ENCODE peak calls at places on chromosomes 3 and 15, in nine cellular contexts. Y, M, I, A, J, Z, X, W and R are unnamed samples. For H3K9me3, the result is how much of the 10 kb centered on the place peaks cover.

GRCh38 chr3:4532535-4533112 is 39.5 kb downstream of the ITPR1 start:
- DNase-seq in Y (no peak), M (peak), I (no peak), A (no peak), J (no peak), Z (no peak), X (no peak), W (no peak), R (no peak)

GRCh38 chr3:122382888-122383666 is at the start of gene MIX23:
- DNase-seq in Y (peak), M (peak), I (peak), A (peak), J (peak), Z (peak), X (peak), W (peak), R (peak)

GRCh38 chr3:50559702-50560101 is 7.8 kb downstream of the C3orf18 start:
- DNase-seq in Y (no peak), M (no peak), I (no peak), A (no peak), J (no peak), Z (no peak), X (no peak), W (no peak), R (no peak)

GRCh38 chr3:148450819-148451218 is 246.9 kb upstream of the AGTR1 start:
- DNase-seq in Y (no peak), M (peak), I (peak), A (no peak), J (no peak), Z (no peak), X (no peak), W (no peak), R (no peak)

GRCh38 chr3:120450914-120451669 is at the start of gene FSTL1:
- DNase-seq in Y (no peak), M (peak), I (peak), A (peak), J (no peak), Z (peak), X (peak), W (no peak), R (no peak)

GRCh38 chr3:60298141-60298540 is 953.1 kb downstream of the FHIT start:
- DNase-seq in Y (no peak), M (no peak), I (no peak), A (no peak), J (no peak), Z (no peak), X (no peak), W (no peak), R (no peak)

GRCh38 chr15:25900901-25901300 is 37.8 kb upstream of the ATP10A start:
- DNase-seq in Y (no peak), M (no peak), I (no peak), A (no peak), J (no peak), Z (peak), X (no peak), W (no peak), R (no peak)

GRCh38 chr3:124201786-124202185 is 209.9 kb upstream of the ROPN1 start:
- DNase-seq in Y (no peak), M (no peak), I (no peak), A (no peak), J (no peak), Z (no peak), X (peak), W (no peak), R (no peak)

GRCh38 chr15:56028430-56028829 is 35.0 kb upstream of the NEDD4 start:
- DNase-seq in Y (no peak), M (no peak), I (no peak), A (no peak), J (no peak), Z (no peak), X (no peak), W (no peak), R (no peak)

GRCh38 chr3:133125171-133125570 is 87.0 kb downstream of the TMEM108 start:
- DNase-seq in Y (no peak), M (no peak), I (no peak), A (no peak), J (no peak), Z (no peak), X (no peak), W (no peak), R (no peak)

GRCh38 chr3:190131329-190131728 is 10.6 kb upstream of the P3H2 start:
- DNase-seq in Y (no peak), M (no peak), I (no peak), A (peak), J (no peak), Z (peak), X (no peak), W (no peak), R (no peak)

GRCh38 chr15:20349774-20350498 is 191.7 kb downstream of the GOLGA6L6 start:
- DNase-seq in Y (no peak), M (no peak), I (no peak), A (no peak), J (no peak), Z (no peak), X (peak), W (peak), R (no peak)

GRCh38 chr15:20353966-20354883 is 187.4 kb downstream of the GOLGA6L6 start:
- DNase-seq in Y (no peak), M (no peak), I (no peak), A (no peak), J (no peak), Z (no peak), X (peak), W (peak), R (no peak)

GRCh38 chr15:20355256-20355868 is 186.2 kb downstream of the GOLGA6L6 start:
- DNase-seq in Y (no peak), M (no peak), I (no peak), A (no peak), J (no peak), Z (no peak), X (peak), W (no peak), R (no peak)

GRCh38 chr15:20351448-20351961 is 190.1 kb downstream of the GOLGA6L6 start:
- DNase-seq in Y (peak), M (no peak), I (no peak), A (no peak), J (no peak), Z (no peak), X (peak), W (no peak), R (no peak)

DNA sequence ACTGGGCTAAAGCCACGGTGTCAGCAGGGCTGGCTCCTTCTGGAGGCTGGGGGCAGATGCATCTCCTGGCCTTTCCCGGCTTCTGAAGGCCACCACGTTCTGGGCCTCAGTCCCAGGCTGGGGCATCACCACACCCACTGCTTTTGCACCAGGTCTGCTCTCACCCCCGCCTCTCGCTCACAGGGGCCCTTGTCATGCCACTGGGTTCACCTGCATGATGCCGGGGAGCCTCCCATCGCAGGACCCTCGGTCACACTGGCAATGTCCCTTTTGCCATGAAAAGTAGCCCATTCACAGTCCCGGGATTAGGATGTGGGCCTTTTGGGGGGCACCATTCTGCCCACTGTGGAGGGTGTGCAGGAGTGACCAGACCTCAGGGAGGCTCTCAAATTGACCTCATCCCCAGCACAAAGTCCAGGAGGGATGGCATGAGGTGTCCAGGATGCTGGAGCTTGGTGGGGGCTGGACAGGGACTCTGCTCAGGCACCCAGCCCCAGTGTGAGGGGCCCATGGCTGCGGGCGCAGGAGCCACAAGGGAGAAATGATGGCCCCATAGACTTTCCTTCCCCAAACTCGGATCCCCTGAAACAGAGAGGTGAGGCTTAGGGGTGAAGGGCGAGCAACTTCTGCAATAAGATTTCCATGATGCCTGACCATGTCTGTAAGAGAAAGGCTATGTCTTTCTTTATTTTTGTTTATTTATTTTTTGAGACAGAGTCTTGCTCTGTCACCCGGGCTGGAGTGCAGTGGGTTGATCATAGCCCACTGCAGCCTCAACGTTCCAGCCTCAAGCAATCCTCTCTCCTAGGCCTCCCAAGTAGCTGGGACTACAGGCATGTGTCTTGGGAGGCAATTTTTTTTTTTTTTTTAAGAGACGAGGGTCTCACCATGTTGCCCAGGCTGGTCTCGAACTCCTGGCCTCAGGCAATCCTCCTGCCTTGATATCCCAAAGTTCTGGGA is 189.1 kb downstream of the GOLGA6L6 start:
- DNase-seq in Y (no peak), M (no peak), I (no peak), A (no peak), J (no peak), Z (no peak), X (peak), W (peak), R (no peak)
- H3K9me3 ChIP-seq in Y (under half), M (half or more), I (under half), A (under half), J (under half), Z (half or more), X (under half), W (under half), R (under half)

GRCh38 chr3:17588422-17588821 is 154.0 kb downstream of the TBC1D5 start:
- DNase-seq in Y (no peak), M (no peak), I (no peak), A (no peak), J (no peak), Z (no peak), X (no peak), W (no peak), R (no peak)

GRCh38 chr3:17584066-17584465 is 158.4 kb downstream of the TBC1D5 start:
- DNase-seq in Y (no peak), M (no peak), I (no peak), A (no peak), J (no peak), Z (no peak), X (no peak), W (no peak), R (no peak)

GRCh38 chr3:17590465-17590864 is 152.0 kb downstream of the TBC1D5 start:
- DNase-seq in Y (no peak), M (no peak), I (no peak), A (no peak), J (no peak), Z (no peak), X (no peak), W (no peak), R (no peak)

GRCh38 chr3:17585561-17586325 is 156.7 kb downstream of the TBC1D5 start:
- DNase-seq in Y (no peak), M (peak), I (no peak), A (peak), J (no peak), Z (peak), X (no peak), W (no peak), R (no peak)

GRCh38 chr3:17589888-17590287 is 152.5 kb downstream of the TBC1D5 start:
- DNase-seq in Y (no peak), M (no peak), I (no peak), A (no peak), J (no peak), Z (no peak), X (no peak), W (no peak), R (no peak)
- H3K9me3 ChIP-seq in Y (under half), M (under half), I (under half), A (under half), J (under half), Z (under half), X (under half), W (under half), R (under half)

GRCh38 chr3:31654998-31655397 is 122.3 kb downstream of the STT3B start:
- DNase-seq in Y (no peak), M (no peak), I (no peak), A (no peak), J (no peak), Z (no peak), X (no peak), W (no peak), R (no peak)
- H3K9me3 ChIP-seq in Y (under half), M (under half), I (under half), A (half or more), J (half or more), Z (under half), X (under half), W (under half), R (half or more)

GRCh38 chr15:27183182-27183581 is 212.2 kb downstream of the GABRG3 start:
- DNase-seq in Y (no peak), M (no peak), I (no peak), A (no peak), J (no peak), Z (no peak), X (no peak), W (no peak), R (no peak)

GRCh38 chr15:27175479-27176153 is 204.6 kb downstream of the GABRG3 start:
- DNase-seq in Y (no peak), M (no peak), I (no peak), A (no peak), J (no peak), Z (no peak), X (no peak), W (no peak), R (no peak)

GRCh38 chr15:27176785-27177406 is 205.9 kb downstream of the GABRG3 start:
- DNase-seq in Y (no peak), M (no peak), I (no peak), A (no peak), J (no peak), Z (no peak), X (no peak), W (no peak), R (no peak)

DNA sequence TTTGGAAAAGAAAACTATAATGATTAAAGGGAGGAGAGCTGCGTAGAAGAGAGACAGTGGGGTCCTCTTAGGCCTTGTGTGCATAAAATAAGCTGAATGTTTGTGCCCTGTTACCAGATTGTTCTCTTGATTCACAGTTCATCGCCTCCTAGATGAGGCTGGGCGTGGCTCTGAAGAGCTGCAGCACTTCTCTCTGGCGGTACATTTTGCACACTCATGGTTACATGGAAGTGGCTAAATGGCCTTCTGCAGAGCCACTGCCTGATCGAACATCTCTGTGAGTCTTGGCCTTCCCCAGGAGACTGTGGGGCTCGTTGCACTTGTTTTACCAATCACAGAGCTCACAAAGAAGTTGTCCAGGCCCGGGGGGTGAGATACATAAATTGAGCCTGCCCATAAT is 208.8 kb downstream of the GABRG3 start:
- DNase-seq in Y (no peak), M (no peak), I (no peak), A (no peak), J (no peak), Z (no peak), X (no peak), W (no peak), R (no peak)
- H3K9me3 ChIP-seq in Y (under half), M (under half), I (under half), A (under half), J (under half), Z (under half), X (under half), W (under half), R (under half)

DNA sequence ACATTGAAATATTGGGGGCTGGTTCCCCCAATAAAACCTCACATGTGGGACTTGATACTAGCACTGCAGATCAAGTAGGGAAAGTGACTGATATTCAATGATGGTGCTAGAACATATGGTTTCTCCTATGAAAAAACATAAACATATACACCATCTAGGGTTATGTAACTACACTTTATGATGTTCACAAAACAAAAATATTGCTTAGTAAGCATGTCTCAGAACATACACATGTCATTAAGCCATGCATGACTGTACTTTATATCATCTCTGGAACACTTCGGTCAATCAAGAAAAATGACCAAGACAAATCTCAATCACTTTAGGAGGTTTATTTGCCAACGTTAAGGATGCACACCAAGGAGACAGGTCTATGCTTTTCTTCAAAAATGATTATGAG is 57.4 kb downstream of the ZNF717 start:
- DNase-seq in Y (no peak), M (no peak), I (no peak), A (no peak), J (no peak), Z (no peak), X (no peak), W (no peak), R (no peak)
- H3K9me3 ChIP-seq in Y (under half), M (under half), I (under half), A (half or more), J (under half), Z (under half), X (under half), W (under half), R (under half)

GRCh38 chr15:99634576-99634975 is 68.8 kb downstream of the MEF2A start:
- DNase-seq in Y (no peak), M (no peak), I (no peak), A (no peak), J (no peak), Z (no peak), X (no peak), W (no peak), R (no peak)
- H3K9me3 ChIP-seq in Y (under half), M (under half), I (under half), A (under half), J (under half), Z (under half), X (under half), W (under half), R (under half)

GRCh38 chr15:79922512-79923067 is 25.8 kb upstream of the MTHFS start:
- DNase-seq in Y (no peak), M (no peak), I (no peak), A (no peak), J (no peak), Z (no peak), X (no peak), W (no peak), R (no peak)

GRCh38 chr15:79923068-79923514 is 26.3 kb upstream of the MTHFS start:
- DNase-seq in Y (peak), M (peak), I (peak), A (peak), J (peak), Z (peak), X (peak), W (peak), R (no peak)

GRCh38 chr15:79924379-79924778 is 27.6 kb upstream of the MTHFS start:
- DNase-seq in Y (no peak), M (peak), I (no peak), A (no peak), J (no peak), Z (no peak), X (no peak), W (no peak), R (no peak)

GRCh38 chr15:79919749-79920511 is 23.1 kb upstream of the MTHFS start:
- DNase-seq in Y (no peak), M (peak), I (no peak), A (no peak), J (no peak), Z (no peak), X (no peak), W (no peak), R (no peak)

DNA sequence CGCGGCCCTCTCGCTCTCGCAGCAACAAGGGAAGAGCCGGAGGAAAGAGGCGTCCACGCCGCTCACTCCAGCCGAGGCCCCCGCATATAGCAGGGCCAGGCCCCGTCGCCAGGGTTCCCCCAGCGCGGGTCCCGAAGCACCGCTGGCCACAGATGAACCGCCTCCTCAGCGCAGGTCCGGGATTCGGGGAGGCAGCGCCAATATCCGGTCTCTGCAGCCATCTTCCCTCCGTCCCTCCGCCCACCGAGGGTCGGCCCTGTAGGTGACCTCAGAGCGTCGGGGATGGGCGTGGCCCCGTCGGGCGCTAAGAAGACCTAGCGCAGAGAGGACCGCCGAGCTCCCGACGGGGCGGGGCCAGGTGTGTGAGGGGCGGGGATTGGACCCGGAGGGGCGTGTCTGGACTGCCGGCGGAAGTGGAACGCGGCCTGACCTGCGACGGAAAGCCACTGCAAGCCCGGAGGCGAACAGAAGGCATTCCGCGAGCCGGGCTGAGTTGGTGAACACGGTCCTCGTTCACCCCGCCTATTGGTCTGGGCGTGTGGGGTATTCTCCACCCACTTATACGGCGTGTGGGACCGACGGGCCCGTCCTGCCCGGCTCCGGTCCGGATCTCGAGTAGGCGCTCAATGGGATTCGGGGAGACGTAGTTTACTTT is 26.8 kb upstream of the MTHFS start:
- DNase-seq in Y (peak), M (peak), I (peak), A (peak), J (peak), Z (peak), X (peak), W (peak), R (peak)
- H3K9me3 ChIP-seq in Y (under half), M (under half), I (under half), A (under half), J (under half), Z (under half), X (under half), W (under half), R (under half)

DNA sequence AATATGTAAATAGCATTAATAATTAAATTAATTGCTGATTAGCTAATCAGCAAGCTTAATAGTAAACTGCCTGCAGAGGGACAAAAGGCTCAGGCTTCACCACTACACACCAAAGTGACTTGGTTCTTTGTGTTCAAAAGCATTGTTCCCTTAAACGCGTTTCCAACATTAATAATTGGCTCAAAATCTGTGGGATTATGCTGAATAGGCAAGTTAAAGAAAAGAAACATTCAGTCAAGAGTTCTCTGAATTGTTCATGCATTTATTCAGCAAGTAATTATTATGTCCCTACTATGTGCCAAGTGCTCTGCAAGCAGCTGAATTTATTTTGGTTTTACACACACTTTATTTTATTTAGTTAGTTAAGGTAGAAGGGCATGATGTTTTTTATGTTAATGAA is 558.5 kb upstream of the ARRDC4 start:
- DNase-seq in Y (no peak), M (no peak), I (no peak), A (no peak), J (no peak), Z (no peak), X (no peak), W (no peak), R (no peak)
- H3K9me3 ChIP-seq in Y (under half), M (under half), I (under half), A (under half), J (under half), Z (under half), X (under half), W (under half), R (under half)